ENCODE peak calls at places on chromosome 21, in six cellular contexts. Z is iPS DF 6.9; Y is CD8-positive, alpha-beta T cell; E is stimulated activated CD4-positive, alpha-beta T cell treated with anti-CD3 and anti-CD28 coated beads, Interleukin-15, amount 100 ng/mL, for 1 hour; J is amniotic stem cell; H is dorsolateral prefrontal cortex. I is an unnamed sample.

GRCh38 chr21:22260274-22260673 is 1262.1 kb downstream of the NCAM2 start:
- DNase-seq in Z (no peak), H (no peak), J (no peak), Y (no peak), E (no peak), I (no peak)

GRCh38 chr21:28828981-28829380 is 163.7 kb downstream of the LTN1 start:
- DNase-seq in E (no peak), H (no peak), Y (no peak), J (no peak), Z (no peak), I (no peak)

GRCh38 chr21:16579538-16579937 is 849.8 kb downstream of the USP25 start:
- DNase-seq in E (no peak), H (no peak), Z (no peak), J (no peak), Y (no peak), I (no peak)

GRCh38 chr21:36232641-36233040 is 76.0 kb downstream of the DOP1B start:
- DNase-seq in Z (no peak), E (no peak), Y (no peak), H (no peak), J (no peak), I (no peak)

GRCh38 chr21:31128234-31128633 is 90.0 kb upstream of the KRTAP19-8 start:
- DNase-seq in E (no peak), Y (no peak), Z (no peak), J (no peak), H (no peak), I (no peak)

GRCh38 chr21:42473495-42474042 is 22.5 kb downstream of the RSPH1 start:
- DNase-seq in Z (no peak), H (no peak), E (no peak), Y (no peak), J (no peak), I (no peak)

GRCh38 chr21:34074283-34075098 is 1.1 kb downstream of the MRPS6 start:
- DNase-seq in E (no peak), Y (no peak), H (no peak), Z (no peak), J (no peak), I (no peak)

GRCh38 chr21:40635336-40635735 is 211.6 kb downstream of the DSCAM start:
- DNase-seq in E (no peak), H (peak), J (no peak), Z (no peak), Y (no peak), I (no peak)

GRCh38 chr21:42193131-42193671 is 25.7 kb upstream of the ABCG1 start:
- DNase-seq in H (no peak), Z (no peak), E (no peak), Y (peak), J (no peak), I (peak)

GRCh38 chr21:38505654-38506523 is 7.6 kb upstream of the ERG start:
- DNase-seq in J (no peak), H (no peak), E (no peak), Y (no peak), Z (peak), I (no peak)

GRCh38 chr21:34670962-34671348 is 2.2 kb downstream of the CLIC6 start:
- DNase-seq in E (no peak), Y (no peak), J (no peak), Z (no peak), H (no peak), I (no peak)

I was measured in T-cell.